ENCODE peak calls at places on chromosome 10, in four cellular contexts. K is AG04449, X is GM12865, H is cardiac fibroblast. L is an unnamed sample.

GRCh38 chr10:88152720-88153119 is 289.3 kb downstream of the PTEN start:
- DNase-seq in K (peak), X (peak), H (peak), L (peak)

GRCh38 chr10:37275216-37275777 is 149.9 kb downstream of the ANKRD30A start:
- DNase-seq in K (no peak), X (no peak), H (no peak), L (no peak)

GRCh38 chr10:84375011-84375410 is 46.6 kb downstream of the CCSER2 start:
- DNase-seq in K (peak), X (peak), H (peak), L (peak)

GRCh38 chr10:102322914-102323313 is 72.6 kb upstream of the NFKB2 start:
- DNase-seq in K (no peak), X (peak), H (peak), L (peak)

GRCh38 chr10:30396708-30397107 is 37.3 kb upstream of the MAP3K8 start:
- DNase-seq in K (no peak), X (no peak), H (no peak), L (no peak)

GRCh38 chr10:127612-128432 is 7.4 kb upstream of the ZMYND11 start:
- DNase-seq in K (no peak), X (peak), H (no peak), L (peak)

GRCh38 chr10:23533212-23533611 is 94.3 kb downstream of the OTUD1 start:
- DNase-seq in K (no peak), X (no peak), H (no peak), L (no peak)

GRCh38 chr10:83606275-83606674 is 533.0 kb upstream of the GHITM start:
- DNase-seq in K (no peak), X (no peak), H (no peak), L (no peak)

GRCh38 chr10:125868372-125868975 is 12.6 kb downstream of the DHX32 start:
- DNase-seq in K (no peak), X (peak), H (peak), L (no peak)

GRCh38 chr10:79025113-79025832 is 43.5 kb upstream of the ZMIZ1 start:
- DNase-seq in K (no peak), X (no peak), H (no peak), L (no peak)

GRCh38 chr10:127945335-127945734 is 38.4 kb downstream of the PTPRE start:
- DNase-seq in K (no peak), X (peak), H (peak), L (no peak)

GRCh38 chr10:132487241-132488135 is 50.1 kb upstream of the INPP5A start:
- DNase-seq in K (no peak), X (no peak), H (no peak), L (no peak)

GRCh38 chr10:114616516-114616915 is 41.6 kb downstream of the ABLIM1 start:
- DNase-seq in K (no peak), X (no peak), H (no peak), L (no peak)

GRCh38 chr10:79007843-79008319 is 60.9 kb upstream of the ZMIZ1 start:
- DNase-seq in K (no peak), X (no peak), H (peak), L (no peak)

GRCh38 chr10:93166116-93166515 is 92.4 kb downstream of the CYP26A1 start:
- DNase-seq in K (no peak), X (no peak), H (no peak), L (no peak)

GRCh38 chr10:19977097-19977521 is 160.9 kb downstream of the PLXDC2 start:
- DNase-seq in K (no peak), X (no peak), H (no peak), L (no peak)

GRCh38 chr10:79246606-79247275 is 100.5 kb upstream of the PPIF start:
- DNase-seq in K (no peak), X (no peak), H (peak), L (no peak)

GRCh38 chr10:127906548-127907377 is at the start of gene PTPRE:
- DNase-seq in K (no peak), X (peak), H (peak), L (peak)

GRCh38 chr10:15348579-15348978 is 22.5 kb downstream of the FAM171A1 start:
- DNase-seq in K (no peak), X (no peak), H (peak), L (no peak)

GRCh38 chr10:101214446-101215396 is 14.5 kb downstream of the LBX1 start:
- DNase-seq in K (no peak), X (peak), H (peak), L (peak)

GRCh38 chr10:126315471-126316177 is 72.7 kb downstream of the ADAM12 start:
- DNase-seq in K (peak), X (no peak), H (peak), L (no peak)

GRCh38 chr10:30820282-30820991 is 190.9 kb upstream of the LYZL2 start:
- DNase-seq in K (no peak), X (no peak), H (peak), L (no peak)

GRCh38 chr10:29208816-29209215 is 80.1 kb upstream of the LYZL1 start:
- DNase-seq in K (no peak), X (no peak), H (no peak), L (no peak)

GRCh38 chr10:97726636-97727178 is 10.2 kb upstream of the ZFYVE27 start:
- DNase-seq in K (no peak), X (no peak), H (peak), L (no peak)

GRCh38 chr10:12978885-12979284 is 22.6 kb downstream of the CCDC3 start:
- DNase-seq in K (no peak), X (no peak), H (no peak), L (no peak)

GRCh38 chr10:34985823-34986222 is 104.3 kb downstream of the CUL2 start:
- DNase-seq in K (no peak), X (no peak), H (peak), L (no peak)

GRCh38 chr10:44811072-44811471 is 100.1 kb upstream of the TMEM72 start:
- DNase-seq in K (no peak), X (no peak), H (no peak), L (no peak)

GRCh38 chr10:78892383-78893191 is 176.2 kb upstream of the ZMIZ1 start:
- DNase-seq in K (no peak), X (no peak), H (peak), L (no peak)

GRCh38 chr10:114315566-114316420 is 76.7 kb downstream of the VWA2 start:
- DNase-seq in K (no peak), X (no peak), H (no peak), L (no peak)

GRCh38 chr10:72308320-72308987 is 34.7 kb downstream of the DDIT4 start:
- DNase-seq in K (no peak), X (no peak), H (peak), L (no peak)

GRCh38 chr10:126671402-126671975 is 996 bp upstream of the C10orf90 start:
- DNase-seq in K (no peak), X (no peak), H (no peak), L (no peak)

GRCh38 chr10:659710-660141 is 29.7 kb downstream of the DIP2C start:
- DNase-seq in K (peak), X (peak), H (peak), L (no peak)

GRCh38 chr10:131829156-131829930 is 71.5 kb upstream of the PPP2R2D start:
- DNase-seq in K (no peak), X (no peak), H (no peak), L (no peak)

GRCh38 chr10:69237528-69238159 is 17.5 kb downstream of the HKDC1 start:
- DNase-seq in K (no peak), X (peak), H (peak), L (peak)

GRCh38 chr10:67790534-67791408 is 47.2 kb downstream of the DNAJC12 start:
- DNase-seq in K (no peak), X (peak), H (peak), L (peak)

GRCh38 chr10:30284860-30285594 is 64.1 kb downstream of the MTPAP start:
- DNase-seq in K (no peak), X (peak), H (peak), L (peak)

GRCh38 chr10:28982950-28983349 is 305.6 kb downstream of the BAMBI start:
- DNase-seq in K (no peak), X (no peak), H (no peak), L (no peak)

GRCh38 chr10:79979973-79980687 is 31.2 kb upstream of the SFTPD start:
- DNase-seq in K (no peak), X (no peak), H (no peak), L (no peak)

DNA sequence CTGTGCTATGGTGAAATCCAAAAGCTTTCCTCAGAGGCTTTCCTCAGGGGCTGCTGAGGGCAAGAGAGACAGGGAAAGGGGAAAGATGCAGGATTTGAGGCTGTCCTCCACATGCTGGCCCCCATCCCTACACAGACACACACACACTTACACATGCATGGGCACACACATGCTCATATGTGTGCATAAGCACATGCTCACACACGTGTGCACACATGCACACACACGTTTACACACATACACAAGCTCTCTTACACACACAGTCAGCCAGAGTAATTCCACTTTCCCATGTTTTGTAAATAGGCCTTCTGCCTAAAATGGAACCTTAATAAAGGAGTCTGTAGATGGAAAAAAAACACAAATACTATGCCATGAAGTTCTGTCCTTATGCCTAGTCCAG is 312.9 kb downstream of the GRID1 start:
- DNase-seq in K (no peak), X (no peak), H (no peak), L (no peak)
- H3K4me3 ChIP-seq in K (no peak), X (no peak), H (no peak), L (no peak)

GRCh38 chr10:77606751-77607150 is 30.9 kb downstream of the KCNMA1 start:
- DNase-seq in K (no peak), X (no peak), H (no peak), L (no peak)
- TF ChIP-seq CTCF in K (peak), X (no peak), H (no peak), L (no peak)

GRCh38 chr10:11170993-11171416 is 153.3 kb downstream of the CELF2 start:
- DNase-seq in K (no peak), X (peak), H (no peak), L (no peak)

GRCh38 chr10:11168423-11169100 is 150.9 kb downstream of the CELF2 start:
- DNase-seq in K (no peak), X (peak), H (no peak), L (no peak)

GRCh38 chr10:11173062-11173461 is 155.4 kb downstream of the CELF2 start:
- DNase-seq in K (no peak), X (peak), H (no peak), L (no peak)

GRCh38 chr10:11167233-11167979 is 149.7 kb downstream of the CELF2 start:
- DNase-seq in K (no peak), X (no peak), H (no peak), L (no peak)

GRCh38 chr10:11171452-11171851 is 153.8 kb downstream of the CELF2 start:
- DNase-seq in K (no peak), X (no peak), H (no peak), L (no peak)
- H3K4me3 ChIP-seq in K (no peak), X (peak), H (no peak), L (peak)

GRCh38 chr10:31928531-31929259 is at the start of gene ARHGAP12:
- DNase-seq in K (no peak), X (peak), H (peak), L (peak)
- TF ChIP-seq CTCF in K (no peak), X (no peak), H (no peak), L (no peak)

DNA sequence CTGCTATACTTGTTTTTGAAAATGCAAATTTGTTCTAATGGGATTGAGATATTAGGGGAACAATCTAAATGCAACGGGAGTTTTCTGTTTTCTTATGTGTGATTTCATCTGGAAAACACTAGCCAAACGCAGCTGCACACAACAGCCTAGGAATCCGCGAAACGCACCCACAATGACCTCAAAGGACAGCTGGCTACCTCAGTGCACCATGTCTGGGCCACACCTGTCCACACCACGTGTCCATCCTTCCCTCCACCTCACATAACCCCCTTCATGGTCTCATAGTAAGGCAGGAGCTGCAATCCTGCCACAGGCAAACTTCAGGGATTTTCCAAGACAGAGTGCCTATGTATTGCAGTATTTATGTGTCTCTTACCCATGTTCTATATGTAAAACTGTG is 382.5 kb upstream of the PRKCQ start:
- DNase-seq in K (no peak), X (no peak), H (no peak), L (no peak)
- H3K4me3 ChIP-seq in K (no peak), X (no peak), H (no peak), L (no peak)

DNA sequence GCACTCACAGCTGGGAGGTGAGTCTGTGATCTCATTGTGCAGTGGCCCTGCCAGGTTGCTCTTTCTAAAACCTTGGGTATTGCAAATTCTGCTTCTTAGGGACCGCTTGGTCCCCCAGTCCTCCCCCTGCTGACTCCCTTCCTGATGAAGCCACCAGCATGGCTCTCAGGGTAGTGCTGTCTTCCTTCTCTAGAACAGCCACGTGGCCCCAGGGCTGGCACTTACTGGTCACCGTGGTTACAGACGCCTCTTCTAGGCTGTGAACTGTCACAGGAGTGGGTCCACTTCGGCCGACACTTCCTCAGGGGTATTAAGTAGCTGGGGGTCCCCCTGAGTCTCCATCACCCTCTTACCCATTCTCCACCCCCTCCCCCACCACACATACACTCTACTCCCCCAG is 2.7 kb upstream of the HTRA1 start:
- DNase-seq in K (no peak), X (no peak), H (no peak), L (no peak)
- TF ChIP-seq CTCF in K (no peak), X (no peak), H (no peak), L (no peak)

GRCh38 chr10:86364551-86365345 is 1.8 kb downstream of the GRID1 start:
- DNase-seq in K (no peak), X (no peak), H (no peak), L (no peak)
- H3K4me3 ChIP-seq in K (no peak), X (no peak), H (no peak), L (no peak)

L was measured in GM06990.